ENCODE peak calls at places on chromosomes 13 and 19, in ten cellular contexts. One of them, this sample, is unnamed.

GRCh38 chr19:5561559-5561958 is 6.2 kb downstream of the TINCR start:
- DNase-seq in Peyer's patch: no peak
- DNase-seq in T-helper 1 cell: no peak
- DNase-seq in RPMI7951: no peak
- DNase-seq in astrocyte of the spinal cord: no peak
- DNase-seq in KG1: no peak
- DNase-seq in activated T-helper 9 cell treated with anti-CD3 and anti-CD28 coated beads, Interleukin-2, amount 50 U/mL, for 16 hours: no peak
- DNase-seq in activated naive CD4-positive, alpha-beta T cell treated with anti-CD3 and anti-CD28 coated beads for 36 hours: no peak
- DNase-seq in NCI-H82: peak
- DNase-seq in fibroblast of pulmonary artery: no peak
- DNase-seq in this sample: no peak

GRCh38 chr19:8336072-8336569 is 6.9 kb downstream of the KANK3 start:
- DNase-seq in Peyer's patch: no peak
- DNase-seq in T-helper 1 cell: no peak
- DNase-seq in RPMI7951: no peak
- DNase-seq in astrocyte of the spinal cord: no peak
- DNase-seq in KG1: no peak
- DNase-seq in activated T-helper 9 cell treated with anti-CD3 and anti-CD28 coated beads, Interleukin-2, amount 50 U/mL, for 16 hours: no peak
- DNase-seq in activated naive CD4-positive, alpha-beta T cell treated with anti-CD3 and anti-CD28 coated beads for 36 hours: no peak
- DNase-seq in NCI-H82: peak
- DNase-seq in fibroblast of pulmonary artery: no peak
- DNase-seq in this sample: no peak

GRCh38 chr13:33229446-33230177 is 55.9 kb downstream of the STARD13 start:
- DNase-seq in Peyer's patch: no peak
- DNase-seq in T-helper 1 cell: no peak
- DNase-seq in RPMI7951: peak
- DNase-seq in astrocyte of the spinal cord: peak
- DNase-seq in KG1: no peak
- DNase-seq in activated T-helper 9 cell treated with anti-CD3 and anti-CD28 coated beads, Interleukin-2, amount 50 U/mL, for 16 hours: no peak
- DNase-seq in activated naive CD4-positive, alpha-beta T cell treated with anti-CD3 and anti-CD28 coated beads for 36 hours: no peak
- DNase-seq in NCI-H82: peak
- DNase-seq in fibroblast of pulmonary artery: no peak
- DNase-seq in this sample: no peak

GRCh38 chr19:19146000-19146608 is 7.8 kb upstream of the TMEM161A start:
- DNase-seq in Peyer's patch: peak
- DNase-seq in T-helper 1 cell: peak
- DNase-seq in RPMI7951: peak
- DNase-seq in astrocyte of the spinal cord: peak
- DNase-seq in KG1: peak
- DNase-seq in activated T-helper 9 cell treated with anti-CD3 and anti-CD28 coated beads, Interleukin-2, amount 50 U/mL, for 16 hours: peak
- DNase-seq in activated naive CD4-positive, alpha-beta T cell treated with anti-CD3 and anti-CD28 coated beads for 36 hours: peak
- DNase-seq in NCI-H82: peak
- DNase-seq in fibroblast of pulmonary artery: peak
- DNase-seq in this sample: no peak

GRCh38 chr19:9836021-9836420 is 903 bp downstream of the PIN1 start:
- DNase-seq in Peyer's patch: no peak
- DNase-seq in T-helper 1 cell: no peak
- DNase-seq in RPMI7951: peak
- DNase-seq in astrocyte of the spinal cord: peak
- DNase-seq in KG1: no peak
- DNase-seq in activated T-helper 9 cell treated with anti-CD3 and anti-CD28 coated beads, Interleukin-2, amount 50 U/mL, for 16 hours: no peak
- DNase-seq in activated naive CD4-positive, alpha-beta T cell treated with anti-CD3 and anti-CD28 coated beads for 36 hours: no peak
- DNase-seq in NCI-H82: peak
- DNase-seq in fibroblast of pulmonary artery: peak
- DNase-seq in this sample: no peak

GRCh38 chr13:76886292-76887061 is at the start of gene KCTD12:
- DNase-seq in Peyer's patch: peak
- DNase-seq in T-helper 1 cell: peak
- DNase-seq in RPMI7951: peak
- DNase-seq in astrocyte of the spinal cord: peak
- DNase-seq in KG1: peak
- DNase-seq in activated T-helper 9 cell treated with anti-CD3 and anti-CD28 coated beads, Interleukin-2, amount 50 U/mL, for 16 hours: peak
- DNase-seq in activated naive CD4-positive, alpha-beta T cell treated with anti-CD3 and anti-CD28 coated beads for 36 hours: peak
- DNase-seq in NCI-H82: peak
- DNase-seq in fibroblast of pulmonary artery: peak
- DNase-seq in this sample: peak

GRCh38 chr19:2603320-2603719 is 99.2 kb downstream of the GNG7 start:
- DNase-seq in Peyer's patch: peak
- DNase-seq in T-helper 1 cell: no peak
- DNase-seq in RPMI7951: peak
- DNase-seq in astrocyte of the spinal cord: peak
- DNase-seq in KG1: no peak
- DNase-seq in activated T-helper 9 cell treated with anti-CD3 and anti-CD28 coated beads, Interleukin-2, amount 50 U/mL, for 16 hours: no peak
- DNase-seq in activated naive CD4-positive, alpha-beta T cell treated with anti-CD3 and anti-CD28 coated beads for 36 hours: no peak
- DNase-seq in NCI-H82: no peak
- DNase-seq in fibroblast of pulmonary artery: peak
- DNase-seq in this sample: no peak

GRCh38 chr19:35641515-35642151 is at the start of gene ETV2:
- DNase-seq in Peyer's patch: peak
- DNase-seq in T-helper 1 cell: no peak
- DNase-seq in RPMI7951: peak
- DNase-seq in astrocyte of the spinal cord: no peak
- DNase-seq in KG1: no peak
- DNase-seq in activated T-helper 9 cell treated with anti-CD3 and anti-CD28 coated beads, Interleukin-2, amount 50 U/mL, for 16 hours: no peak
- DNase-seq in activated naive CD4-positive, alpha-beta T cell treated with anti-CD3 and anti-CD28 coated beads for 36 hours: peak
- DNase-seq in NCI-H82: peak
- DNase-seq in fibroblast of pulmonary artery: peak
- DNase-seq in this sample: no peak

GRCh38 chr13:56528040-56528760 is 612.5 kb upstream of the PRR20A start:
- DNase-seq in Peyer's patch: no peak
- DNase-seq in T-helper 1 cell: no peak
- DNase-seq in RPMI7951: no peak
- DNase-seq in astrocyte of the spinal cord: no peak
- DNase-seq in KG1: no peak
- DNase-seq in activated T-helper 9 cell treated with anti-CD3 and anti-CD28 coated beads, Interleukin-2, amount 50 U/mL, for 16 hours: no peak
- DNase-seq in activated naive CD4-positive, alpha-beta T cell treated with anti-CD3 and anti-CD28 coated beads for 36 hours: no peak
- DNase-seq in NCI-H82: no peak
- DNase-seq in fibroblast of pulmonary artery: no peak
- DNase-seq in this sample: no peak

GRCh38 chr13:44920013-44920412 is 69.3 kb downstream of the NUFIP1 start:
- DNase-seq in Peyer's patch: no peak
- DNase-seq in T-helper 1 cell: no peak
- DNase-seq in RPMI7951: no peak
- DNase-seq in astrocyte of the spinal cord: no peak
- DNase-seq in KG1: no peak
- DNase-seq in activated T-helper 9 cell treated with anti-CD3 and anti-CD28 coated beads, Interleukin-2, amount 50 U/mL, for 16 hours: no peak
- DNase-seq in activated naive CD4-positive, alpha-beta T cell treated with anti-CD3 and anti-CD28 coated beads for 36 hours: peak
- DNase-seq in NCI-H82: no peak
- DNase-seq in fibroblast of pulmonary artery: no peak
- DNase-seq in this sample: no peak

GRCh38 chr13:95880346-95880745 is 172.9 kb downstream of the UGGT2 start:
- DNase-seq in Peyer's patch: no peak
- DNase-seq in T-helper 1 cell: no peak
- DNase-seq in RPMI7951: no peak
- DNase-seq in astrocyte of the spinal cord: peak
- DNase-seq in KG1: no peak
- DNase-seq in activated T-helper 9 cell treated with anti-CD3 and anti-CD28 coated beads, Interleukin-2, amount 50 U/mL, for 16 hours: no peak
- DNase-seq in activated naive CD4-positive, alpha-beta T cell treated with anti-CD3 and anti-CD28 coated beads for 36 hours: no peak
- DNase-seq in NCI-H82: no peak
- DNase-seq in fibroblast of pulmonary artery: peak
- DNase-seq in this sample: no peak

GRCh38 chr19:49950956-49951526 is 9.9 kb downstream of the SIGLEC11 start:
- DNase-seq in Peyer's patch: no peak
- DNase-seq in T-helper 1 cell: no peak
- DNase-seq in RPMI7951: no peak
- DNase-seq in astrocyte of the spinal cord: no peak
- DNase-seq in KG1: no peak
- DNase-seq in activated T-helper 9 cell treated with anti-CD3 and anti-CD28 coated beads, Interleukin-2, amount 50 U/mL, for 16 hours: no peak
- DNase-seq in activated naive CD4-positive, alpha-beta T cell treated with anti-CD3 and anti-CD28 coated beads for 36 hours: no peak
- DNase-seq in NCI-H82: no peak
- DNase-seq in fibroblast of pulmonary artery: no peak
- DNase-seq in this sample: no peak

GRCh38 chr13:98480915-98481510 is 95.9 kb downstream of the STK24 start:
- DNase-seq in Peyer's patch: no peak
- DNase-seq in T-helper 1 cell: no peak
- DNase-seq in RPMI7951: peak
- DNase-seq in astrocyte of the spinal cord: no peak
- DNase-seq in KG1: no peak
- DNase-seq in activated T-helper 9 cell treated with anti-CD3 and anti-CD28 coated beads, Interleukin-2, amount 50 U/mL, for 16 hours: no peak
- DNase-seq in activated naive CD4-positive, alpha-beta T cell treated with anti-CD3 and anti-CD28 coated beads for 36 hours: peak
- DNase-seq in NCI-H82: peak
- DNase-seq in fibroblast of pulmonary artery: no peak
- DNase-seq in this sample: no peak

GRCh38 chr19:34136127-34136526 is 36.2 kb upstream of the LSM14A start:
- DNase-seq in Peyer's patch: no peak
- DNase-seq in T-helper 1 cell: no peak
- DNase-seq in RPMI7951: no peak
- DNase-seq in astrocyte of the spinal cord: no peak
- DNase-seq in KG1: no peak
- DNase-seq in activated T-helper 9 cell treated with anti-CD3 and anti-CD28 coated beads, Interleukin-2, amount 50 U/mL, for 16 hours: no peak
- DNase-seq in activated naive CD4-positive, alpha-beta T cell treated with anti-CD3 and anti-CD28 coated beads for 36 hours: no peak
- DNase-seq in NCI-H82: no peak
- DNase-seq in fibroblast of pulmonary artery: no peak
- DNase-seq in this sample: no peak

GRCh38 chr19:6068711-6069110 is 41.6 kb downstream of the RFX2 start:
- DNase-seq in Peyer's patch: peak
- DNase-seq in T-helper 1 cell: no peak
- DNase-seq in RPMI7951: no peak
- DNase-seq in astrocyte of the spinal cord: no peak
- DNase-seq in KG1: no peak
- DNase-seq in activated T-helper 9 cell treated with anti-CD3 and anti-CD28 coated beads, Interleukin-2, amount 50 U/mL, for 16 hours: no peak
- DNase-seq in activated naive CD4-positive, alpha-beta T cell treated with anti-CD3 and anti-CD28 coated beads for 36 hours: no peak
- DNase-seq in NCI-H82: peak
- DNase-seq in fibroblast of pulmonary artery: no peak
- DNase-seq in this sample: no peak

GRCh38 chr13:45792827-45793303 is 58.7 kb downstream of the SIAH3 start:
- DNase-seq in Peyer's patch: no peak
- DNase-seq in T-helper 1 cell: no peak
- DNase-seq in RPMI7951: no peak
- DNase-seq in astrocyte of the spinal cord: no peak
- DNase-seq in KG1: no peak
- DNase-seq in activated T-helper 9 cell treated with anti-CD3 and anti-CD28 coated beads, Interleukin-2, amount 50 U/mL, for 16 hours: no peak
- DNase-seq in activated naive CD4-positive, alpha-beta T cell treated with anti-CD3 and anti-CD28 coated beads for 36 hours: no peak
- DNase-seq in NCI-H82: no peak
- DNase-seq in fibroblast of pulmonary artery: no peak
- DNase-seq in this sample: no peak

GRCh38 chr13:46885018-46885417 is 11.8 kb downstream of the HTR2A start:
- DNase-seq in Peyer's patch: no peak
- DNase-seq in T-helper 1 cell: no peak
- DNase-seq in RPMI7951: no peak
- DNase-seq in astrocyte of the spinal cord: no peak
- DNase-seq in KG1: no peak
- DNase-seq in activated T-helper 9 cell treated with anti-CD3 and anti-CD28 coated beads, Interleukin-2, amount 50 U/mL, for 16 hours: no peak
- DNase-seq in activated naive CD4-positive, alpha-beta T cell treated with anti-CD3 and anti-CD28 coated beads for 36 hours: no peak
- DNase-seq in NCI-H82: no peak
- DNase-seq in fibroblast of pulmonary artery: no peak
- DNase-seq in this sample: no peak

GRCh38 chr19:2166741-2167738 is 3.3 kb downstream of the DOT1L start:
- DNase-seq in Peyer's patch: peak
- DNase-seq in T-helper 1 cell: no peak
- DNase-seq in RPMI7951: peak
- DNase-seq in astrocyte of the spinal cord: peak
- DNase-seq in KG1: no peak
- DNase-seq in activated T-helper 9 cell treated with anti-CD3 and anti-CD28 coated beads, Interleukin-2, amount 50 U/mL, for 16 hours: no peak
- DNase-seq in activated naive CD4-positive, alpha-beta T cell treated with anti-CD3 and anti-CD28 coated beads for 36 hours: no peak
- DNase-seq in NCI-H82: no peak
- DNase-seq in fibroblast of pulmonary artery: peak
- DNase-seq in this sample: peak

GRCh38 chr13:102440259-102440936 is 38.5 kb upstream of the FGF14 start:
- DNase-seq in Peyer's patch: no peak
- DNase-seq in T-helper 1 cell: no peak
- DNase-seq in RPMI7951: no peak
- DNase-seq in astrocyte of the spinal cord: no peak
- DNase-seq in KG1: no peak
- DNase-seq in activated T-helper 9 cell treated with anti-CD3 and anti-CD28 coated beads, Interleukin-2, amount 50 U/mL, for 16 hours: no peak
- DNase-seq in activated naive CD4-positive, alpha-beta T cell treated with anti-CD3 and anti-CD28 coated beads for 36 hours: no peak
- DNase-seq in NCI-H82: no peak
- DNase-seq in fibroblast of pulmonary artery: no peak
- DNase-seq in this sample: no peak

GRCh38 chr13:46668302-46668720 is 115.3 kb downstream of the LRCH1 start:
- DNase-seq in Peyer's patch: no peak
- DNase-seq in T-helper 1 cell: no peak
- DNase-seq in RPMI7951: peak
- DNase-seq in astrocyte of the spinal cord: peak
- DNase-seq in KG1: peak
- DNase-seq in activated T-helper 9 cell treated with anti-CD3 and anti-CD28 coated beads, Interleukin-2, amount 50 U/mL, for 16 hours: no peak
- DNase-seq in activated naive CD4-positive, alpha-beta T cell treated with anti-CD3 and anti-CD28 coated beads for 36 hours: peak
- DNase-seq in NCI-H82: no peak
- DNase-seq in fibroblast of pulmonary artery: peak
- DNase-seq in this sample: no peak

GRCh38 chr19:30419581-30420180 is 47.5 kb downstream of the ZNF536 start:
- DNase-seq in Peyer's patch: no peak
- DNase-seq in T-helper 1 cell: no peak
- DNase-seq in RPMI7951: peak
- DNase-seq in astrocyte of the spinal cord: no peak
- DNase-seq in KG1: no peak
- DNase-seq in activated T-helper 9 cell treated with anti-CD3 and anti-CD28 coated beads, Interleukin-2, amount 50 U/mL, for 16 hours: no peak
- DNase-seq in activated naive CD4-positive, alpha-beta T cell treated with anti-CD3 and anti-CD28 coated beads for 36 hours: no peak
- DNase-seq in NCI-H82: no peak
- DNase-seq in fibroblast of pulmonary artery: no peak
- DNase-seq in this sample: no peak

GRCh38 chr19:39363909-39364457 is 21.8 kb downstream of the SAMD4B start:
- DNase-seq in Peyer's patch: no peak
- DNase-seq in T-helper 1 cell: no peak
- DNase-seq in RPMI7951: peak
- DNase-seq in astrocyte of the spinal cord: peak
- DNase-seq in KG1: no peak
- DNase-seq in activated T-helper 9 cell treated with anti-CD3 and anti-CD28 coated beads, Interleukin-2, amount 50 U/mL, for 16 hours: no peak
- DNase-seq in activated naive CD4-positive, alpha-beta T cell treated with anti-CD3 and anti-CD28 coated beads for 36 hours: no peak
- DNase-seq in NCI-H82: no peak
- DNase-seq in fibroblast of pulmonary artery: no peak
- DNase-seq in this sample: no peak

This sample was measured in thoracic aorta.